ENCODE peak calls at places on chromosomes 6 and 20, in four cellular contexts. X, B, A and N are unnamed samples.

GRCh38 chr20:3677733-3678132 is 4.1 kb downstream of the ADAM33 start:
- DNase-seq in X (peak; percentile 74), A (no peak), B (no peak), N (no peak)

GRCh38 chr6:30889921-30890645 is 5.8 kb downstream of the DDR1 start:
- DNase-seq in B (no peak), A (no peak), X (no peak), N (no peak)

GRCh38 chr6:153790881-153791473 is 248.1 kb upstream of the OPRM1 start:
- DNase-seq in B (peak; percentile 10), A (no peak), X (no peak), N (no peak)

GRCh38 chr20:56091635-56092180 is 86.4 kb upstream of the CBLN4 start:
- DNase-seq in B (no peak), X (no peak), A (no peak), N (no peak)

GRCh38 chr20:47276856-47277541 is 79.5 kb downstream of the ZMYND8 start:
- DNase-seq in X (peak; percentile 72), A (no peak), B (no peak), N (peak; percentile 31)

GRCh38 chr6:152099816-152100618 is 292.5 kb downstream of the ESR1 start:
- DNase-seq in A (no peak), X (peak; percentile 81), B (no peak), N (peak; percentile 46)

GRCh38 chr6:90021701-90022100 is 127.4 kb downstream of the GJA10 start:
- DNase-seq in B (no peak), X (no peak), A (no peak), N (no peak)

GRCh38 chr20:3811421-3812258 is 8.7 kb upstream of the AP5S1 start:
- DNase-seq in X (peak; percentile 99), B (peak; percentile 100), A (peak; percentile 95), N (peak; percentile 98)

GRCh38 chr6:170011233-170012142 is 260.1 kb downstream of the ERMARD start:
- DNase-seq in A (no peak), B (no peak), X (peak; percentile 73), N (no peak)

GRCh38 chr20:18138639-18139583 is 1.2 kb downstream of the KAT14 start:
- DNase-seq in B (no peak), X (no peak), A (no peak), N (no peak)

GRCh38 chr6:4940416-4940815 is 63.4 kb downstream of the RPP40 start:
- DNase-seq in A (no peak), X (no peak), B (no peak), N (no peak)

GRCh38 chr20:1809611-1810510 is 85.3 kb upstream of the SIRPA start:
- DNase-seq in A (no peak), X (no peak), B (peak; percentile 90), N (no peak)

GRCh38 chr6:37354526-37355384 is 972 bp downstream of the RNF8 start:
- DNase-seq in B (no peak), X (peak; percentile 53), A (peak; percentile 14), N (no peak)

GRCh38 chr20:23187759-23188158 is 101.6 kb upstream of the CD93 start:
- DNase-seq in A (no peak), B (peak; percentile 19), X (peak; percentile 64), N (no peak)

GRCh38 chr20:12824353-12824752 is 184.4 kb upstream of the SPTLC3 start:
- DNase-seq in B (no peak), A (no peak), X (no peak), N (no peak)

GRCh38 chr20:8244637-8245036 is 112.6 kb downstream of the PLCB1 start:
- DNase-seq in A (no peak), X (no peak), B (no peak), N (no peak)

GRCh38 chr20:2804921-2805681 is 4.7 kb upstream of the CPXM1 start:
- DNase-seq in A (no peak), B (no peak), X (no peak), N (no peak)

GRCh38 chr20:51910202-51911050 is 108.1 kb upstream of the SALL4 start:
- DNase-seq in A (no peak), B (peak; percentile 88), X (no peak), N (peak; percentile 32)

GRCh38 chr6:3202999-3203696 is 24.3 kb downstream of the TUBB2B start:
- DNase-seq in A (no peak), X (no peak), B (no peak), N (no peak)

GRCh38 chr6:136592930-136593673 is 42.9 kb upstream of the MAP7 start:
- DNase-seq in X (no peak), A (no peak), B (no peak), N (no peak)

GRCh38 chr6:75666590-75666989 is 64.9 kb downstream of the SENP6 start:
- DNase-seq in B (no peak), X (no peak), A (no peak), N (no peak)

GRCh38 chr6:143027058-143027457 is 33.6 kb upstream of the AIG1 start:
- DNase-seq in A (peak; percentile 55), X (peak; percentile 60), B (peak; percentile 4), N (no peak)

GRCh38 chr6:36699290-36699689 is 1.7 kb downstream of the RAB44 start:
- DNase-seq in A (no peak), X (peak; percentile 32), B (no peak), N (no peak)

GRCh38 chr6:112298021-112298745 is 43.8 kb upstream of the LAMA4 start:
- DNase-seq in A (no peak), B (peak; percentile 45), X (no peak), N (no peak)

GRCh38 chr6:90415178-90415577 is 118.5 kb upstream of the BACH2 start:
- DNase-seq in B (no peak), A (no peak), X (no peak), N (peak; percentile 25)

GRCh38 chr6:116060572-116061283 is at the start of gene FRK:
- DNase-seq in B (peak; percentile 87), A (no peak), X (no peak), N (peak; percentile 70)

GRCh38 chr20:45842169-45842812 is 8.7 kb downstream of the SNX21 start:
- DNase-seq in A (no peak), B (no peak), X (no peak), N (no peak)

GRCh38 chr20:47669489-47669888 is 115.8 kb downstream of the SULF2 start:
- DNase-seq in B (no peak), X (no peak), A (no peak), N (no peak)

GRCh38 chr20:20732641-20733040 is 20.2 kb upstream of the RALGAPA2 start:
- DNase-seq in A (no peak), X (no peak), B (no peak), N (no peak)

GRCh38 chr6:127637830-127638229 is 60.9 kb downstream of the C6orf58 start:
- DNase-seq in B (no peak), A (no peak), X (no peak), N (no peak)

GRCh38 chr20:32559753-32560380 is 25.3 kb downstream of the NOL4L start:
- DNase-seq in B (no peak), X (no peak), A (no peak), N (no peak)

GRCh38 chr6:113306552-113307145 is 550.5 kb upstream of the MARCKS start:
- DNase-seq in A (peak; percentile 11), B (peak; percentile 21), X (peak; percentile 70), N (peak; percentile 37)

GRCh38 chr20:4886771-4887527 is 114.4 kb downstream of the SLC23A2 start:
- DNase-seq in A (no peak), B (no peak), X (no peak), N (no peak)

GRCh38 chr6:96157018-96157565 is 141.3 kb downstream of the FUT9 start:
- DNase-seq in A (no peak), X (no peak), B (no peak), N (no peak)

GRCh38 chr6:4130357-4130987 is 4.9 kb downstream of the ECI2 start:
- DNase-seq in B (no peak), A (no peak), X (no peak), N (peak; percentile 70)

GRCh38 chr20:47453167-47453782 is 48.4 kb upstream of the NCOA3 start:
- DNase-seq in B (peak; percentile 93), X (no peak), A (no peak), N (no peak)

GRCh38 chr6:111477481-111477938 is 5.5 kb downstream of the REV3L start:
- DNase-seq in X (no peak), B (no peak), A (no peak), N (no peak)

GRCh38 chr6:153729189-153729588 is 309.9 kb upstream of the OPRM1 start:
- DNase-seq in A (no peak), X (no peak), B (no peak), N (no peak)

GRCh38 chr20:8661229-8662023 is 407.5 kb upstream of the PLCB4 start:
- DNase-seq in X (no peak), B (no peak), A (no peak), N (no peak)

GRCh38 chr20:19817017-19817416 is 59.0 kb downstream of the RIN2 start:
- DNase-seq in X (no peak), B (peak; percentile 88), A (no peak), N (no peak)

DNA sequence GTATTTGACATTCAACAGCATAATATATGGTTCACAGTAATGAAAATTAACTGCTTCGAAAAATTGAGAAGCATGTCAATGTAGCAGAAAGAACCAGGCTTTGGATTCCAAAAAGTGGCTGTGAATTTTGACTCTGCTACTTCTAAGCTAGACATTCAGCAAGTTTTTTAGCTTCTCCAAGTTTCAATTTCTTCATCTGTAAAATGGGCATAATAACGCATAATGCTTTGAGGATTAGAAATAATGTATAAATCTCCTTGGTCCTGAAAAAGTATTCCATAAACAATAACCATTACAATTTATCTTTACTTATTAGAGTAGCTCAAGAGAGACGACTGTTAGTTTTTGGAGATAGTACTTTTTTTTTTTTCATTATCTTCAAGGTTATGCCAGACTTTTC is 7.7 kb downstream of the BLTP3A start:
- DNase-seq in B (no peak), X (no peak), A (no peak), N (no peak)
- H3K4me1 ChIP-seq in B (peaks cover 17% of the 10 kb centered on the region), X (peaks cover 13% of the 10 kb centered on the region), A (no peaks in the 10 kb centered on the region), N (no peaks in the 10 kb centered on the region)

GRCh38 chr6:63883597-63883996 is 248.0 kb downstream of the PHF3 start:
- DNase-seq in B (no peak), X (no peak), A (no peak), N (no peak)
- TF ChIP-seq CTCF in B (no peak), X (no peak), A (no peak), N (no peak)

DNA sequence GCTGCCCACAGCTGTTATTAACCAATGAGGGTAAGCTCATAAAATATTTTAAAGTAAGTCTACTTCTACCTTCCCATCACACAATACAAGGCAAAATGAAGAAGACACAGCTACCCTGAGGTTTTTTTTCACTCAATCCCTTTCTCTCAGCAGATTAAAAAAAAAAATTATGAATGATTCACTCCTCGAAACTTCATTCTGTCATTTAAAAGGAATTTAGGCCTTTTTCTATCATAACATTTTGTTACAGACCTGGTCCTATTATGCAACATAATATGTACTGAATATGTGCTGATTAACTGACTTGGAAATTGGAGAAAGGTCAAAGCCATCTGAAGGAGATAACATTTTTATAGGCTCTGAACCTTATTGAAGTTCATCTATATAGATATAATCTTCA is 45.5 kb downstream of the PRL start:
- DNase-seq in A (no peak), X (no peak), B (peak; percentile 27), N (no peak)
- H3K9me3 ChIP-seq in A (no peaks in the 10 kb centered on the region), X (no peaks in the 10 kb centered on the region), B (no peaks in the 10 kb centered on the region), N (peaks cover 2% of the 10 kb centered on the region)

GRCh38 chr6:39221115-39221514 is 8.2 kb downstream of the KCNK5 start:
- DNase-seq in A (no peak), X (no peak), B (no peak), N (no peak)
- H3K4me1 ChIP-seq in A (peaks cover 9% of the 10 kb centered on the region), X (no peaks in the 10 kb centered on the region), B (peaks cover 54% of the 10 kb centered on the region), N (peaks cover 26% of the 10 kb centered on the region)